ENCODE peak calls at places on chromosomes 13 and 19, in eight cellular contexts. M, O, W, F, S, I, T and E are unnamed samples.

GRCh38 chr19:1070576-1070930 is 3.6 kb downstream of the ARHGAP45 start:
- DNase-seq in M (no peak), F (no peak), I (no peak), T (peak), O (no peak), S (no peak), W (no peak), E (peak)

GRCh38 chr19:35167251-35168119 is 12.9 kb downstream of the FXYD5 start:
- DNase-seq in F (no peak), T (no peak), S (no peak), W (no peak), I (no peak), O (no peak), M (no peak), E (no peak)

GRCh38 chr13:96671073-96671472 is 323.2 kb downstream of the OXGR1 start:
- DNase-seq in S (no peak), M (no peak), O (no peak), F (no peak), I (no peak), T (no peak), W (no peak), E (no peak)

GRCh38 chr19:46926201-46927071 is 65.6 kb downstream of the ARHGAP35 start:
- DNase-seq in M (no peak), T (no peak), F (no peak), W (no peak), O (no peak), I (no peak), S (no peak), E (no peak)

GRCh38 chr13:56752630-56753029 is 388.1 kb upstream of the PRR20A start:
- DNase-seq in W (no peak), I (no peak), T (peak), O (no peak), S (no peak), M (no peak), F (no peak), E (peak)

GRCh38 chr19:2540646-2541454 is 64.9 kb downstream of the GADD45B start:
- DNase-seq in I (no peak), S (peak), F (peak), O (peak), W (peak), M (peak), T (peak), E (peak)

GRCh38 chr19:30082168-30082567 is 140.1 kb downstream of the URI1 start:
- DNase-seq in T (no peak), F (no peak), O (no peak), I (no peak), M (no peak), W (no peak), S (no peak), E (no peak)

GRCh38 chr13:51067376-51068125 is 43.5 kb downstream of the C13orf42 start:
- DNase-seq in O (no peak), F (no peak), I (no peak), S (no peak), T (no peak), M (no peak), W (no peak), E (no peak)

GRCh38 chr13:103130681-103131210 is 64.5 kb upstream of the SLC10A2 start:
- DNase-seq in I (no peak), F (peak), W (no peak), M (no peak), S (no peak), T (no peak), O (no peak), E (no peak)

GRCh38 chr19:39402417-39403297 is 4.0 kb upstream of the ZFP36 start:
- DNase-seq in O (peak), M (peak), T (peak), I (peak), W (peak), F (no peak), S (peak), E (peak)

GRCh38 chr19:50494186-50495019 is 16.6 kb downstream of the JOSD2 start:
- DNase-seq in W (no peak), T (no peak), O (no peak), M (no peak), I (no peak), S (no peak), F (no peak), E (no peak)

GRCh38 chr19:48511800-48512503 is at the start of gene LMTK3:
- DNase-seq in T (peak), S (no peak), W (no peak), F (peak), O (peak), I (peak), M (no peak), E (peak)

GRCh38 chr19:40553885-40554857 is 22.5 kb upstream of the SHKBP1 start:
- DNase-seq in M (no peak), T (peak), W (no peak), F (no peak), I (no peak), O (no peak), S (no peak), E (peak)

GRCh38 chr13:23044906-23045305 is 135.9 kb upstream of the SGCG start:
- DNase-seq in I (no peak), T (no peak), F (no peak), S (no peak), O (no peak), M (no peak), W (no peak), E (no peak)

GRCh38 chr19:48553676-48554384 is 1.9 kb downstream of the SULT2B1 start:
- DNase-seq in F (peak), T (peak), M (no peak), I (no peak), O (peak), S (peak), W (peak), E (peak)

GRCh38 chr19:41882568-41883462 is at the start of gene ARHGEF1:
- DNase-seq in M (no peak), F (peak), O (peak), T (peak), W (peak), I (peak), S (peak), E (no peak)

GRCh38 chr13:110921209-110921608 is 6.3 kb upstream of the ANKRD10 start:
- DNase-seq in I (no peak), T (no peak), F (no peak), W (no peak), O (no peak), M (no peak), S (no peak), E (no peak)

GRCh38 chr13:80341098-80341701 is at the start of gene SPRY2:
- DNase-seq in M (peak), F (peak), O (peak), W (peak), T (peak), I (peak), S (peak), E (peak)

GRCh38 chr13:58584610-58585009 is 953.1 kb downstream of the PCDH17 start:
- DNase-seq in W (no peak), I (no peak), M (no peak), O (no peak), T (no peak), S (no peak), F (no peak), E (no peak)

GRCh38 chr13:46962286-46962941 is 65.6 kb upstream of the HTR2A start:
- DNase-seq in S (no peak), W (no peak), M (no peak), I (no peak), O (no peak), T (peak), F (peak), E (peak)

GRCh38 chr19:29495091-29495490 is 30.7 kb upstream of the VSTM2B start:
- DNase-seq in I (no peak), W (no peak), F (no peak), M (no peak), T (no peak), O (no peak), S (no peak), E (no peak)

GRCh38 chr19:37896142-37896541 is 10.3 kb downstream of the WDR87 start:
- DNase-seq in I (no peak), F (no peak), S (no peak), O (no peak), T (no peak), W (no peak), M (no peak), E (no peak)

GRCh38 chr13:57996717-57997116 is 365.2 kb downstream of the PCDH17 start:
- DNase-seq in T (no peak), F (peak), O (no peak), I (no peak), M (no peak), S (no peak), W (no peak), E (no peak)

GRCh38 chr19:13208964-13209796 is 59.0 kb downstream of the IER2 start:
- DNase-seq in O (no peak), F (no peak), I (no peak), W (no peak), M (no peak), S (no peak), T (peak), E (no peak)

GRCh38 chr19:35731779-35732405 is 10.4 kb downstream of the IGFLR1 start:
- DNase-seq in O (no peak), S (no peak), W (no peak), I (no peak), T (no peak), F (no peak), M (no peak), E (no peak)

GRCh38 chr19:18502236-18502632 is 19.6 kb downstream of the ELL start:
- DNase-seq in T (no peak), W (no peak), I (no peak), F (no peak), O (no peak), M (no peak), S (no peak), E (no peak)

GRCh38 chr19:38993271-38993670 is 17.7 kb upstream of the FBXO17 start:
- DNase-seq in I (no peak), M (no peak), S (no peak), O (no peak), T (no peak), F (peak), W (peak), E (peak)

GRCh38 chr19:16073481-16073880 is 2.8 kb upstream of the TPM4 start:
- DNase-seq in O (peak), I (no peak), T (no peak), M (no peak), F (no peak), S (no peak), W (no peak), E (no peak)

GRCh38 chr19:33795370-33796163 is 1.1 kb upstream of the KCTD15 start:
- DNase-seq in F (peak), I (peak), W (peak), S (peak), T (peak), O (peak), M (no peak), E (peak)

GRCh38 chr19:40365613-40366401 is 17.3 kb downstream of the PLD3 start:
- DNase-seq in W (peak), M (no peak), T (peak), O (peak), I (peak), S (peak), F (peak), E (peak)

GRCh38 chr13:54614729-54615128 is 1586.1 kb downstream of the OLFM4 start:
- DNase-seq in T (no peak), O (no peak), I (no peak), S (no peak), W (no peak), M (no peak), F (no peak), E (no peak)

GRCh38 chr13:37277435-37278144 is 172.1 kb upstream of the CSNK1A1L start:
- DNase-seq in O (no peak), T (no peak), W (no peak), I (no peak), M (no peak), S (no peak), F (peak), E (peak)

GRCh38 chr13:46551410-46552301 is 1.3 kb upstream of the LRCH1 start:
- DNase-seq in M (peak), W (peak), T (peak), S (peak), I (peak), O (peak), F (peak), E (peak)

DNA sequence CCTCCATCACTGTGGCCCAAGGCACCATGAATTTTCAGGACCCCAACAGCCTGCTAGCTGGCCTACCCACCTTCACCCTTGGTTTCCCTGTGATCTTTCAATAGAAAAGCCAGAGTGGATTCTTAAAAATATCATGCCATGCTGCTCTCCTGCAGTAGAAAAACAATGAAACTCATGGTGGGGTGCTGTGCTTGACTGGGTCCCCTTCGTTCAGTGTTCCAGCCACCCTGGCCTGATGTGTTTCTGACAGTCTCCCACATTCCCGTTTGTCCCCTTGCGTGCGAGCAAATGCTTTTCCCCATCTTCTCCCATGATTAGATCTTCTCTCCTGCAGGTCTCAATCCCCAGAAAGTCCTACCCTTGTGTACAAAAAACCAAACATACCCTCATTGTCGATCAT is 43.2 kb downstream of the ABCC4 start:
- DNase-seq in M (peak), F (no peak), S (no peak), I (no peak), T (no peak), O (no peak), W (no peak), E (no peak)
- H3K27ac ChIP-seq in M (no peak), F (no peak), S (no peak), I (no peak), T (no peak), O (no peak), W (no peak), E (no peak)

DNA sequence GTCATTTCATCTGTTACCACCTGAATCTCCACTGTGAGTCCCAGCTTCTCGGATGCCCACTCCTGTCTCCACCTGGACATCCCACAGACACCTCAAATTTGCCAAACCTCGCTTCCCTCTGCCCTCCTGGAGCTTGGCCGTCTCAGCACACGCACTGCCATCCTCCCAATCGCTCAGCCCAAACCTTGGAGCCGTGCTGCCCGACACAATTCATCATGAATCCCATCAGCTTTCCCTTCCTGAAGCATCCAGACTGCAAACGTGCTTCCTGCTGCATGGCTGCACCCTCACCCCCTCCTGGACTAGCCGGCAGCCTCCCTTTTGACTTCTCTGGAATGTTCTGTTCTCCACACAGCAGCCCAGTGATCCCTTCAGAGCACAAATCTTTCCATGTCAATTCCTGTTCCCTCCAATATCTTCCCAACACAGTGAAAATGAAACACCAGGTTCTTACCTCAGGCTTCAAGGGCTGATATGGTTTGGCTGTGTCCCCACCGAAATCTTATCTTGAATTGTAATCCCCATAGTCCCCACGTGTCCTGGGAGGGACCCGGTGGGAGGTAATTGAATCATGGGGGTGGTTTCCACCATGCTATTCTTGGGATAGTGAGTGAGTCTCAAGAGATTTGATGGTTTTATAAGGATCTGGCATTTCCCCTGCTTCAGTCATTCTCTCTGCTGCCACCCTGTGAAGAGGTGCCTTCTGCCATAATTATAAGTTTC is 1.1 kb upstream of the PROZ start:
- DNase-seq in I (no peak), S (no peak), W (no peak), F (no peak), O (no peak), M (no peak), T (no peak), E (peak)
- H3K27ac ChIP-seq in I (no peak), S (no peak), W (no peak), F (no peak), O (no peak), M (no peak), T (no peak), E (peak)

GRCh38 chr19:11232555-11232954 is 6.9 kb upstream of the ANGPTL8 start:
- DNase-seq in F (no peak), I (no peak), T (no peak), W (no peak), S (no peak), M (no peak), O (no peak), E (no peak)
- H3K27ac ChIP-seq in F (no peak), I (no peak), T (no peak), W (no peak), S (no peak), M (no peak), O (no peak), E (no peak)

GRCh38 chr19:23525265-23525862 is 130.1 kb upstream of the ZNF91 start:
- DNase-seq in I (no peak), M (peak), T (peak), S (no peak), W (no peak), F (no peak), O (peak), E (no peak)

GRCh38 chr19:23526302-23526701 is 131.0 kb upstream of the ZNF91 start:
- DNase-seq in M (no peak), I (no peak), F (no peak), T (no peak), O (no peak), W (no peak), S (no peak), E (no peak)

GRCh38 chr19:23527797-23528196 is 132.5 kb upstream of the ZNF91 start:
- DNase-seq in W (no peak), O (no peak), S (no peak), I (no peak), T (peak), M (no peak), F (no peak), E (no peak)

GRCh38 chr19:23531231-23531790 is 136.0 kb upstream of the ZNF91 start:
- DNase-seq in M (no peak), I (no peak), S (no peak), T (no peak), F (no peak), O (no peak), W (no peak), E (no peak)

GRCh38 chr19:23528376-23528775 is 133.1 kb upstream of the ZNF91 start:
- DNase-seq in S (no peak), I (no peak), O (no peak), W (no peak), F (peak), M (no peak), T (no peak), E (no peak)
- H3K27ac ChIP-seq in S (no peak), I (no peak), O (no peak), W (no peak), F (no peak), M (no peak), T (no peak), E (no peak)

DNA sequence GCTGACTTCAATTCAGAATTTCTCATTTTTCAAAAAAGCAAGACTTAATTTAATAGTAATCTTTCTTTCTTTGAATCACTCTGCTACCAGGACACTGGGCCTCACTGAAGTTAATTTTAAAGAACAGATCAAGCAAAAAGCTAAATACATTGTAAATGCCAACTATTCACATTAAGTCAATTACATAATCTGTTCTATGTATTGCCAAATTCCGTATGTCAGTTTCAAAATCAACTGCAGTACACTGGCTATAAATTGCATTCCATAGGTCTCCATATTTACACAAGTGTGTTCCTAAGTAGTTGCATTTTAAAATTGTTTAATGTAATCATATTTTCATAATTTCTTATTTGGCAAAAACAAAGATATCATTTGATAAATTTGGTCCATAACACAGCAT is 10.1 kb downstream of the FOXO1 start:
- DNase-seq in S (no peak), W (no peak), F (no peak), T (no peak), I (no peak), M (no peak), O (no peak), E (no peak)
- H3K27ac ChIP-seq in S (no peak), W (no peak), F (peak), T (no peak), I (no peak), M (no peak), O (no peak), E (no peak)

DNA sequence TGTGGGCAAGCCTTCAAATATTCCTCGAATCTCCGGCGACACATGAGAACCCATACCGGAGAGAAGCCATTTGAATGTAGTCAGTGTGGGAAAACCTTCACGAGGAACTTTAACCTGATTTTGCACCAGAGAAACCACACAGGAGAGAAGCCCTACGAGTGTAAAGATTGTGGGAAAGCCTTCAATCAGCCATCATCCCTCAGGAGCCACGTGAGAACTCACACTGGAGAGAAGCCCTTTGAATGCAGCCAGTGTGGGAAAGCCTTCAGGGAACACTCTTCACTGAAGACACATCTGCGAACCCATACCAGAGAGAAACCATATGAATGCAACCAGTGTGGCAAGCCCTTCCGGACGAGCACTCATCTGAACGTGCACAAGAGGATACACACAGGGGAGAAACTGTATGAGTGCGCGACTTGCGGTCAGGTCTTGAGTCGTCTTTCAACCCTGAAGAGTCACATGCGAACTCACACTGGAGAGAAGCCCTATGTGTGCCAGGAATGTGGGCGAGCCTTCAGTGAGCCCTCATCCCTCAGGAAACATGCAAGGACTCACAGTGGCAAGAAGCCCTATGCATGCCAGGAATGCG is 28.8 kb downstream of the ZNF333 start:
- DNase-seq in M (no peak), O (no peak), I (no peak), T (no peak), W (no peak), F (no peak), S (no peak), E (peak)
- H3K27ac ChIP-seq in M (no peak), O (no peak), I (no peak), T (no peak), W (no peak), F (no peak), S (no peak), E (no peak)

GRCh38 chr19:45527731-45528130 is 20.5 kb downstream of the VASP start:
- DNase-seq in I (no peak), W (no peak), M (no peak), F (no peak), T (peak), S (no peak), O (no peak), E (peak)
- H3K27ac ChIP-seq in I (no peak), W (no peak), M (no peak), F (peak), T (peak), S (no peak), O (no peak), E (no peak)